ENCODE peak calls at places on chromosomes 12 and 14, in seven cellular contexts. G is DND-41; B is fibroblast of pulmonary artery; T is CD4-positive, CD25-positive, alpha-beta regulatory T cell; X is uterus; E is mesenchymal stem cell; F is K562. K is an unnamed sample.

GRCh38 chr12:47942327-47943230 is 20.8 kb upstream of the TMEM106C start:
- DNase-seq in B (no peak), F (peak; percentile 49), G (no peak), T (peak; percentile 33), X (no peak), E (no peak), K (peak; percentile 43)

GRCh38 chr12:88562846-88563582 is 17.3 kb downstream of the KITLG start:
- DNase-seq in B (peak; percentile 52), G (no peak), E (peak; percentile 41), T (no peak), X (no peak), F (no peak), K (no peak)

GRCh38 chr12:123960856-123961255 is 11.8 kb downstream of the CCDC92 start:
- DNase-seq in T (no peak), X (no peak), G (no peak), B (no peak), F (no peak), E (no peak), K (no peak)

GRCh38 chr14:77804592-77804991 is 4.7 kb downstream of the ADCK1 start:
- DNase-seq in T (no peak), G (no peak), F (no peak), E (no peak), B (peak; percentile 10), X (no peak), K (peak; percentile 55)

GRCh38 chr12:2779281-2779680 is 15.5 kb upstream of the FKBP4 start:
- DNase-seq in G (no peak), T (no peak), B (no peak), F (no peak), X (no peak), E (no peak), K (peak; percentile 54)

GRCh38 chr14:29217813-29218450 is 451.3 kb downstream of the FOXG1 start:
- DNase-seq in G (no peak), B (no peak), E (no peak), X (no peak), T (no peak), F (no peak), K (no peak)

GRCh38 chr14:84544486-84544885 is 985.5 kb upstream of the FLRT2 start:
- DNase-seq in X (no peak), F (no peak), G (no peak), T (no peak), E (no peak), B (no peak), K (no peak)

GRCh38 chr14:102131741-102132140 is 8.0 kb upstream of the WDR20 start:
- DNase-seq in E (no peak), X (no peak), G (no peak), T (no peak), F (no peak), B (no peak), K (no peak)

GRCh38 chr12:57135487-57135886 is 7.2 kb downstream of the LRP1 start:
- DNase-seq in T (no peak), X (peak; percentile 59), F (no peak), E (peak; percentile 36), G (no peak), B (peak; percentile 60), K (no peak)

GRCh38 chr12:122474324-122474716 is 26.4 kb downstream of the ZCCHC8 start:
- DNase-seq in G (no peak), B (no peak), F (no peak), X (peak; percentile 3), T (no peak), E (no peak), K (no peak)
- H3K4me3 ChIP-seq in G (no peak overlapping the region), B (no peak overlapping the region), F (no peak overlapping the region), X (no peak overlapping the region), T (no peak overlapping the region), E (no peak overlapping the region), K (no peak overlapping the region)

GRCh38 chr12:6116481-6117021 is 7.9 kb downstream of the VWF start:
- DNase-seq in T (no peak), X (peak; percentile 64), B (peak; percentile 95), F (no peak), E (peak; percentile 66), G (no peak), K (no peak)
- H3K4me3 ChIP-seq in T (no peak overlapping the region), X (no peak overlapping the region), B (no peak overlapping the region), F (no peak overlapping the region), E (no peak overlapping the region), G (no peak overlapping the region), K (no peak overlapping the region)

GRCh38 chr14:90560529-90560928 is 163.7 kb downstream of the CALM1 start:
- DNase-seq in E (no peak), B (no peak), F (no peak), T (no peak), X (no peak), G (no peak), K (no peak)

GRCh38 chr14:90559811-90560492 is 163.1 kb downstream of the CALM1 start:
- DNase-seq in X (no peak), F (no peak), T (no peak), G (no peak), B (no peak), E (no peak), K (no peak)

GRCh38 chr14:90557516-90557915 is 160.7 kb downstream of the CALM1 start:
- DNase-seq in E (no peak), G (no peak), T (no peak), F (no peak), B (no peak), X (no peak), K (no peak)

GRCh38 chr14:90558041-90558982 is 161.5 kb downstream of the CALM1 start:
- DNase-seq in E (no peak), X (no peak), G (no peak), T (no peak), F (no peak), B (no peak), K (no peak)

GRCh38 chr14:90558983-90559590 is 162.3 kb downstream of the CALM1 start:
- DNase-seq in B (no peak), F (no peak), G (no peak), T (no peak), E (no peak), X (no peak), K (no peak)
- H3K4me3 ChIP-seq in B (no peak overlapping the region), F (no peak overlapping the region), G (no peak overlapping the region), T (no peak overlapping the region), E (no peak overlapping the region), X (no peak overlapping the region), K (no peak overlapping the region)

GRCh38 chr14:41607119-41607785 is 576 bp downstream of the LRFN5 start:
- DNase-seq in T (no peak), B (no peak), F (no peak), G (no peak), E (peak; percentile 68), X (no peak), K (no peak)

GRCh38 chr14:41609704-41610183 is 3.1 kb downstream of the LRFN5 start:
- DNase-seq in E (peak; percentile 82), B (peak; percentile 79), T (no peak), X (peak; percentile 20), G (no peak), F (no peak), K (no peak)

GRCh38 chr14:41605550-41606248 is 977 bp upstream of the LRFN5 start:
- DNase-seq in X (peak; percentile 16), B (peak; percentile 67), G (no peak), F (no peak), E (peak; percentile 80), T (no peak), K (no peak)

GRCh38 chr14:41606249-41607118 is at the start of gene LRFN5:
- DNase-seq in E (peak; percentile 78), T (no peak), F (no peak), X (peak; percentile 26), G (no peak), B (peak; percentile 59), K (no peak)

DNA sequence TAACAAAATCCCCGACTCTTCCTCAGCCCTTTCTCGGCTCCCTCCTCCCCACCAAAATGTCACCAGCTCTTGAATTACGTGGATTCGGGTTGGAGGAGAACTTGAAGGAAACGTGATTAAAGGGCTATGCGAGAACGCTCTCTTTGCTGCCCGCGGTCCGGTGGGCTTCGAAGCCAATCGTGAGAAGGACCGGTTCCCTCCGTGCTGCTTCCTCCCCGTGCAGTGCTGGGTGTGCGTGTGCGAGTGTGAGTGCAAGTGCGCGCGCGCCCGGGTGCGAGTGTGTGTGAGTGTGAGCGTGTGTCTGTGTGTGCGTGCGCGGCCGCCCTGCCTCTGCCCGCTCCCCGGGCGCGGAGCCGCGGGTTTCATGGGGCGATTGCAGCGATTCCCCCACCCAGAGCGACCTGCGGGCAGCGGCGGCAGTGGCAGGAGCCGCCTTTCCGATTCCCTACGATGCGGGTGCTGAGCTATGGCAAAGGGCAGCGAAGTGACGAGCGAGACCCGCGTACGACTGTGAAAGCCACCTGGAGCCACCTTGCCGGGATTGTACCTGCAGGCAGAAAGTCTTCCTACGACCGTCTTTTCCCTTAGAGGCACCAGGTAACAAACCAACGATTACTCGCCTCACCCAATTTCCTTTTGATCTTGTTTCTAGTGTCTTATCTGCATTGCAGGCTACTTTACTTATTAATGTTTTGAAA is 1.4 kb downstream of the LRFN5 start:
- DNase-seq in F (no peak), E (peak; percentile 43), G (no peak), X (no peak), B (no peak), T (no peak), K (no peak)
- H3K4me3 ChIP-seq in F (no peak overlapping the region), E (peak overlapping the region; percentile 85), G (no peak overlapping the region), X (peak overlapping the region; percentile 48), B (peak overlapping the region; percentile 83), T (no peak overlapping the region), K (no peak overlapping the region)

DNA sequence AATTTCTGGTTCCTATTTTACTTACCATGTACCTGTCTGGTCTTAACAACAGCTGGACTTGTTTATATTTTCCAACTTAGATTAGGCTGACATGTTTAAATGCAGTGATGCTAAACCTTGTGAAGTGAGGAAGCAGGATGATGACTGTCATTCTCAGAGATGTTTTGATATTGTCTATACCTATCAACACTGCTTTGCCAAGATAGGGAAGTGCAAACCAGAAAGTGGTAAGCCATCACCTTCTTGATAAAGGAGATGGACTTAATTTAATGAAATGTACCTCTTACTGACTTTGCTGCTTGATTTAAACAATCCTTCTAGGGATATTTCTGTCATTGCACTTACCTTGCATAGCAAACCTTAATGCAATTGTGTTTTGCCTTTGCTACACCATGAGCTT is 2.2 kb downstream of the BICD1 start:
- DNase-seq in F (no peak), X (no peak), B (no peak), E (no peak), G (no peak), T (no peak), K (no peak)
- H3K4me3 ChIP-seq in F (no peak overlapping the region), X (peak overlapping the region; percentile 95), B (peak overlapping the region; percentile 68), E (peak overlapping the region; percentile 98), G (peak overlapping the region; percentile 95), T (peak overlapping the region; percentile 88), K (peak overlapping the region; percentile 2)

K was measured in NB4.